ENCODE peak calls at places on chromosomes 5 and 9, in nine cellular contexts. S is esophagus muscularis mucosa, W is endothelial cell of umbilical vein, D is tibial nerve, Q is esophagus squamous epithelium, B is prostate gland, I is heart left ventricle, T is body of pancreas, Z is spleen. C is an unnamed sample. For H3K27me3, the result is how much of the 10 kb centered on the place peaks cover.

GRCh38 chr5:124746916-124747769 is 704 bp upstream of the ZNF608 start:
- DNase-seq in S (peak), W (peak), D (peak), Q (peak), B (peak), I (peak), T (peak), Z (peak), C (peak)

GRCh38 chr5:38497946-38498345 is 58.5 kb downstream of the LIFR start:
- DNase-seq in S (no peak), W (peak), D (no peak), Q (no peak), B (no peak), I (no peak), T (no peak), Z (no peak), C (no peak)

GRCh38 chr5:60148356-60148755 is 254.8 kb upstream of the PDE4D start:
- DNase-seq in S (no peak), W (no peak), D (no peak), Q (no peak), B (no peak), I (no peak), T (no peak), Z (no peak), C (no peak)

GRCh38 chr9:110141118-110141797 is 66.7 kb downstream of the C9orf152 start:
- DNase-seq in S (no peak), W (peak), D (peak), Q (no peak), B (no peak), I (peak), T (peak), Z (no peak), C (peak)

GRCh38 chr9:31471041-31471440 is 913.4 kb upstream of the ACO1 start:
- DNase-seq in S (no peak), W (no peak), D (no peak), Q (no peak), B (no peak), I (no peak), T (no peak), Z (no peak), C (no peak)

GRCh38 chr9:8282555-8282954 is 483.0 kb upstream of the DMAC1 start:
- DNase-seq in S (no peak), W (no peak), D (no peak), Q (no peak), B (no peak), I (no peak), T (no peak), Z (no peak), C (no peak)

GRCh38 chr5:144203750-144204596 is 33.3 kb downstream of the KCTD16 start:
- DNase-seq in S (no peak), W (peak), D (peak), Q (no peak), B (peak), I (no peak), T (peak), Z (no peak), C (peak)

GRCh38 chr5:121108725-121109124 is 644.6 kb downstream of the PRR16 start:
- DNase-seq in S (no peak), W (no peak), D (no peak), Q (no peak), B (no peak), I (no peak), T (no peak), Z (no peak), C (no peak)

GRCh38 chr5:109907751-109908150 is 218.0 kb downstream of the MAN2A1 start:
- DNase-seq in S (no peak), W (no peak), D (peak), Q (no peak), B (no peak), I (no peak), T (no peak), Z (no peak), C (no peak)

GRCh38 chr9:91817493-91818225 is 132.4 kb downstream of the ROR2 start:
- DNase-seq in S (no peak), W (peak), D (no peak), Q (no peak), B (peak), I (no peak), T (no peak), Z (no peak), C (peak)

GRCh38 chr5:174533127-174533453 is 191.3 kb upstream of the MSX2 start:
- DNase-seq in S (no peak), W (no peak), D (no peak), Q (no peak), B (no peak), I (no peak), T (no peak), Z (no peak), C (no peak)

GRCh38 chr5:173573126-173573960 is 43.1 kb downstream of the BOD1 start:
- DNase-seq in S (no peak), W (peak), D (peak), Q (no peak), B (peak), I (peak), T (peak), Z (peak), C (peak)

GRCh38 chr9:84145031-84145430 is 164.4 kb downstream of the RMI1 start:
- DNase-seq in S (no peak), W (no peak), D (no peak), Q (no peak), B (no peak), I (no peak), T (no peak), Z (no peak), C (no peak)

GRCh38 chr5:134018154-134018985 is 13.6 kb upstream of the VDAC1 start:
- DNase-seq in S (no peak), W (no peak), D (no peak), Q (no peak), B (no peak), I (no peak), T (peak), Z (peak), C (no peak)

GRCh38 chr9:78210841-78211301 is 25.0 kb upstream of the CEP78 start:
- DNase-seq in S (peak), W (no peak), D (no peak), Q (no peak), B (no peak), I (no peak), T (no peak), Z (no peak), C (no peak)

GRCh38 chr9:11962327-11962726 is 730.9 kb upstream of the TYRP1 start:
- DNase-seq in S (no peak), W (no peak), D (no peak), Q (no peak), B (no peak), I (no peak), T (no peak), Z (no peak), C (no peak)

GRCh38 chr5:171310816-171311697 is 2.0 kb downstream of the TLX3 start:
- DNase-seq in S (no peak), W (peak), D (no peak), Q (no peak), B (no peak), I (no peak), T (no peak), Z (no peak), C (no peak)

GRCh38 chr5:148808864-148809642 is 17.4 kb upstream of the ADRB2 start:
- DNase-seq in S (no peak), W (no peak), D (peak), Q (no peak), B (no peak), I (no peak), T (no peak), Z (peak), C (no peak)

GRCh38 chr9:136280535-136281315 is 23.2 kb downstream of the CCDC187 start:
- DNase-seq in S (no peak), W (no peak), D (no peak), Q (no peak), B (no peak), I (no peak), T (no peak), Z (no peak), C (no peak)

GRCh38 chr9:74577956-74578355 is 80.8 kb downstream of the RORB start:
- DNase-seq in S (no peak), W (peak), D (no peak), Q (no peak), B (no peak), I (no peak), T (no peak), Z (no peak), C (no peak)

GRCh38 chr9:78187763-78188495 is 47.9 kb upstream of the CEP78 start:
- DNase-seq in S (no peak), W (no peak), D (peak), Q (no peak), B (no peak), I (no peak), T (peak), Z (no peak), C (no peak)

GRCh38 chr5:126139086-126139485 is 284.1 kb upstream of the GRAMD2B start:
- DNase-seq in S (no peak), W (no peak), D (no peak), Q (no peak), B (no peak), I (no peak), T (no peak), Z (no peak), C (no peak)

GRCh38 chr9:5263568-5264218 is 32.5 kb downstream of the INSL4 start:
- DNase-seq in S (no peak), W (peak), D (no peak), Q (no peak), B (no peak), I (no peak), T (peak), Z (no peak), C (no peak)

GRCh38 chr9:96884443-96884842 is 30.1 kb upstream of the ZNF782 start:
- DNase-seq in S (no peak), W (peak), D (no peak), Q (no peak), B (no peak), I (no peak), T (no peak), Z (no peak), C (no peak)

GRCh38 chr9:14346301-14346721 is 32.4 kb upstream of the NFIB start:
- DNase-seq in S (no peak), W (no peak), D (no peak), Q (no peak), B (no peak), I (peak), T (peak), Z (no peak), C (no peak)

GRCh38 chr5:472076-472655 is 29.2 kb downstream of the EXOC3 start:
- DNase-seq in S (no peak), W (peak), D (no peak), Q (no peak), B (no peak), I (no peak), T (peak), Z (peak), C (no peak)

GRCh38 chr5:42952575-42952974 is 87.5 kb downstream of the ANXA2R start:
- DNase-seq in S (no peak), W (peak), D (no peak), Q (no peak), B (no peak), I (no peak), T (no peak), Z (no peak), C (no peak)
- H3K4me3 ChIP-seq in S (peak), W (peak), D (peak), Q (peak), B (peak), I (peak), T (no peak), Z (peak), C (no peak)

GRCh38 chr5:168215646-168216045 is 75.8 kb upstream of the WWC1 start:
- DNase-seq in S (no peak), W (peak), D (no peak), Q (no peak), B (no peak), I (no peak), T (no peak), Z (no peak), C (no peak)
- H3K27me3 ChIP-seq in S (under half), W (under half), D (under half), Q (under half), B (under half), I (under half), T (under half), Z (under half), C (under half)

DNA sequence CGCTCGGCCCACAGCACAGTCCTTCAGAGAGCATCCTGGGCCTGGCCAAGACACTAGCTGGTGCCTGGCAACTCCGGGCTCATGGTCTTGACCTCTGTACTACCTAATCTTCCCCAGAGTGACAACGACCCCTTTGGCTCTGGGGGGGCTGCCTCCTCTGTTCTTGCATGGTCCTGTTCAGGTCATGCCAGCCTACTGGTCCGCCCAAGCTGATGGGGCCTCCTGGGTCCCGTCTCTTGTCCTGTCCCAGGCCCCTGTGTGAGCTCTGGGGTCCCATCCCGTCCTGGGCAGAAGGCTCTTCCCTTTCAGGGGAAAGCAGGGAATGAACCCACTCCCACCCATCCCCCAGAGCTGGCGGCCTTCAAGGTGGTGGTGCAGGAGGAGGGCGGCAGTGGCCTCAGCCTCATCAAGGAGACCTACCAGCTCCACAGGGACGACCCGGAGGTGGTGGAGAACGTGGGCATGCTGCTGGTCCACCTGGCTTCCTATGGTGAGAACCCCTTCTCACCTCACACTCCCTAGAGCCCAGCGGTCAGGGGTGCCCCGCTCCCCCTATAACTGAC is 13.3 kb downstream of the REXO4 start:
- DNase-seq in S (no peak), W (no peak), D (no peak), Q (no peak), B (no peak), I (no peak), T (no peak), Z (no peak), C (no peak)
- TF ChIP-seq POLR2A in S (no peak), W (no peak), D (no peak), Q (no peak), B (no peak), I (no peak), T (no peak), Z (no peak), C (no peak)

DNA sequence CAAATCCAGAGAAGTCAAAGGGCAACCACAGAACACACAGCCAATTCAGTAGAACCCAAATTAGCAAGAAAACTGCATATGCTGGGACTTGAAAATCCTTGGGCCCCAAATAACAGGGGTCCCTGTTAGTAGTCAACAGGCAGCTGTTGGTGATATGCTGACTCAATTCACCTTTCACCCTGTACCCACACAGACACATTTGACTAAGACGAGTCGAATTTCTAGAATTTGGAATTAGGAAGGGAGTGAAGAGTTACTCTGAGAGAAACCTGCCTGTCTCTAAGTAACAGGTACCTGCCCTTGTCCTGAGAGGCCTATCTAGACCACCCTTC is 817 bp upstream of the VCP start:
- DNase-seq in S (no peak), W (no peak), D (no peak), Q (no peak), B (no peak), I (no peak), T (no peak), Z (no peak), C (no peak)
- H3K4me3 ChIP-seq in S (no peak), W (no peak), D (no peak), Q (no peak), B (no peak), I (no peak), T (no peak), Z (peak), C (no peak)